ENCODE peak calls at places on chromosomes 13 and 19, in five cellular contexts. D is vagina, Q is transverse colon, C is heart right ventricle, V is cardiac muscle cell. W is an unnamed sample.
A peak's percentile ranks its signal among the peaks of the same experiment; 100 is the strongest.

GRCh38 chr19:18790566-18791314 is at the start of gene COMP:
- DNase-seq in C (no peak), Q (no peak), D (no peak), V (no peak), W (no peak)

GRCh38 chr19:30684613-30685012 is 312.4 kb downstream of the ZNF536 start:
- DNase-seq in C (no peak), V (no peak), Q (no peak), D (no peak), W (no peak)

GRCh38 chr13:96473463-96474157 is 383.7 kb downstream of the HS6ST3 start:
- DNase-seq in D (no peak), V (peak; percentile 3), C (no peak), Q (no peak), W (no peak)

GRCh38 chr13:98396071-98396710 is 180.7 kb downstream of the STK24 start:
- DNase-seq in Q (no peak), D (no peak), C (no peak), V (no peak), W (no peak)

GRCh38 chr19:2976609-2977000 is 759 bp upstream of the TLE6 start:
- DNase-seq in V (peak; percentile 38), C (no peak), Q (no peak), D (no peak), W (no peak)

GRCh38 chr13:98450495-98451167 is 126.3 kb downstream of the STK24 start:
- DNase-seq in Q (no peak), V (peak; percentile 38), C (peak; percentile 60), D (no peak), W (peak; percentile 90)

GRCh38 chr19:17125728-17126677 is 50.4 kb downstream of the MYO9B start:
- DNase-seq in V (no peak), D (no peak), C (peak; percentile 64), Q (peak; percentile 68), W (peak; percentile 85)

GRCh38 chr13:100694722-100695644 is 20.4 kb upstream of the TMTC4 start:
- DNase-seq in D (no peak), Q (peak; percentile 31), V (peak; percentile 71), C (no peak), W (no peak)

GRCh38 chr19:11227201-11227886 is 12.1 kb upstream of the ANGPTL8 start:
- DNase-seq in Q (no peak), C (no peak), D (no peak), V (no peak), W (no peak)

GRCh38 chr19:1406818-1407661 is at the start of gene DAZAP1:
- DNase-seq in D (peak; percentile 98), C (peak; percentile 100), V (peak; percentile 99), Q (peak; percentile 100), W (peak; percentile 99)

GRCh38 chr19:33750587-33751385 is 45.9 kb upstream of the KCTD15 start:
- DNase-seq in D (no peak), C (no peak), Q (no peak), V (no peak), W (no peak)

GRCh38 chr13:97327071-97327470 is 104.9 kb downstream of the MBNL2 start:
- DNase-seq in C (no peak), V (no peak), Q (no peak), D (no peak), W (no peak)

GRCh38 chr19:47094557-47095517 is 18.7 kb downstream of the ZC3H4 start:
- DNase-seq in V (no peak), C (no peak), Q (peak; percentile 66), D (no peak), W (no peak)

GRCh38 chr13:62110079-62110478 is 694.4 kb upstream of the PCDH20 start:
- DNase-seq in Q (no peak), D (no peak), C (no peak), V (no peak), W (no peak)

GRCh38 chr13:95188128-95188527 is 113.1 kb downstream of the ABCC4 start:
- DNase-seq in C (no peak), V (no peak), D (no peak), Q (no peak), W (no peak)

GRCh38 chr13:110017379-110017778 is 231.0 kb upstream of the IRS2 start:
- DNase-seq in Q (no peak), C (no peak), V (no peak), D (no peak), W (no peak)

GRCh38 chr13:37226966-37227365 is 121.5 kb upstream of the CSNK1A1L start:
- DNase-seq in D (no peak), C (no peak), V (no peak), Q (no peak), W (no peak)

GRCh38 chr13:94234766-94235165 is 244.7 kb downstream of the DCT start:
- DNase-seq in D (no peak), Q (no peak), C (no peak), V (no peak), W (no peak)

GRCh38 chr13:49997935-49998334 is 1.1 kb downstream of the TRIM13 start:
- DNase-seq in V (no peak), Q (no peak), C (no peak), D (no peak), W (no peak)

GRCh38 chr13:85771856-85772255 is 27.4 kb downstream of the SLITRK6 start:
- DNase-seq in D (no peak), Q (no peak), C (no peak), V (no peak), W (no peak)

GRCh38 chr13:48429036-48429435 is 16.1 kb upstream of the LPAR6 start:
- DNase-seq in V (no peak), C (no peak), Q (no peak), D (no peak), W (no peak)

GRCh38 chr13:68490594-68490993 is 1260.5 kb upstream of the PCDH9 start:
- DNase-seq in Q (no peak), V (no peak), D (no peak), C (no peak), W (no peak)
- TF ChIP-seq CTCF in Q (no peak), V (no peak), D (no peak), C (no peak), W (no peak)

DNA sequence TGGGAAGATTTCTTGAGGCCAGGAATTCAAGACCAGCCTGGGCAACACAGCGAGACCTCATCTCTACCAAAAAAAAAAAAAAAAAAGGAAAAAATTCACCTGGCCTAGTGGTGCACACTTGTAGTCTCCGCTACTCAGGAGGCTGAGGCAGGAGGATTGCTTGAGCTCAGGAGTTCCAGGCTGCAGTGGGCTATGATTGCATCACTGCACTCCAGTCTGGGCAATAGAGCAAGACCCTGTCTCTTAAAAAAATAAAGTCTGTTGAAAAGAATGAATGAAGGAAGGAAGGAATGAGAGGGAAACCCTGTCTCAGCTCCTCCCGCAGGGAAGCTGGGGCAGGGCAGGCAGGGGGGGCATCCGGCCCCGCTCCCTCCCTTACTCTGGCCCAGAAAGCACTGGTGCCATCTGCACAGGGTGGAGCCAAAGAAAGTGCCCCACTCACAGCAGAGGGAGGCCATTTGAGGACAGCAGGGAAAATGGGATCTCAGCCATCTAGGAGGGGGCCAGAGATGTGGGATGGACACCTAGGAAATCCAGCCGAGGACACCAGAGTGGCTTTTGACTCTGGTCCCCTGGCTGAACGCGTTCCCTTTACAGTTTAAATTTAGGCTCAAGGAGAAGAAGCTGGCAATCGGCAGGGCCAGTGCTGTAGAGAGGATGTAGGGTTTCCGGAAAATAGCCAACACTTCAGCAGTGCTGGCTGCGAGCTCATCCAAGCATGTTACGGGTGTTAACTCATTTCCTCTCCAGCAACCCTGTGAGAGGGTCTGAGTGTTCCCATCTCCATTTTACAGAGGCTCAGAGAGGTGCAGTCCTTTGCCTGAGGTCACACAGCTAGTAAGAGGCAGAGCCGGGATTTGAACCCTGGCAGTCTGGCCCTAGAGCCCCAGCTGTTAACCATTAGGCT is 3.6 kb upstream of the HPN start:
- DNase-seq in Q (no peak), V (no peak), C (no peak), D (no peak), W (peak; percentile 56)
- H3K27ac ChIP-seq in Q (peak overlapping the region; percentile 26), V (no peak overlapping the region), C (peak overlapping the region; percentile 58), D (peak overlapping the region; percentile 21), W (no peak overlapping the region)

DNA sequence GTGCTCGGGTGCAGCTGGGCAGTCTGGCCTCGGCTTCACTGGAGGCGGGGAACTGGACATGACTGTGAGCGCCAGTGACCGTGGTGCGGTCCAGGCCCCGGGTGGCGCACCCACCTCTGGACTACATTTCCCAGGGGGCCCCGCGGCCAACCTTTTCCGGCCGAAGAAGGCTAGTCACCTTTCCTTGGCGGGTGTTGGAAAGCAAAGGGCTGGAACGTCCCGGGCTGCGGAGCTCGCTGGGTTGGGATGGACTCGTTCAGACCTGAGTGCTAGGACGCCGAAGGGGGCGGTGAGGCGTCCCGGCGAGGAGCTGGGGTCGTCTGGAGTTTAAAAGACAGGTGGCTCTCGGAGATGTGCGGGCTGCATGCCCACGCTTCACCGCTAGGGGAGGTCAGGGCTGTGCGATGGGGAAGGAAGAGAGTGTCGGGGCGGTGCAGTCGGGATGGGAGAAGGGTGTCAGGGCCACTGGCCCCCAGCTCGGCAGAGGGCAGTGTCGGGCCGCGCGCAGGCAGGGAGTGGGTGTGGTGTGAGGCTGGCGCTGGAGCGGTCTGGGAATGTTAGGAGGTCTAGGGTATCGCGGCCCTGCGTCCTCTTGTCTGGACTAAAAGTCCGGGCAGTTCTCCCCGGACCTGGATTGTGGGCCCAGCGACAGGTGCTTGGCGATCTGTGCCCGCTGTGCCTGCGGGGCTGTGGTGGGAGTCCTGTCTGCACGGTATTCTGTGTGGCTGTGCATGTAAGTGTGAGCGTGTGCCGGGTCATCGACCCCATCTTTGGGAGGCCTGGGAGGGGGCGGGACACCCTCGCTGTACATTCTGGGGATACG is 57.1 kb downstream of the ZNF568 start:
- DNase-seq in C (peak; percentile 89), D (no peak), Q (peak; percentile 80), V (peak; percentile 76), W (peak; percentile 78)
- TF ChIP-seq CTCF in C (peak; percentile 97), D (peak; percentile 76), Q (peak; percentile 98), V (peak; percentile 80), W (peak; percentile 84)

DNA sequence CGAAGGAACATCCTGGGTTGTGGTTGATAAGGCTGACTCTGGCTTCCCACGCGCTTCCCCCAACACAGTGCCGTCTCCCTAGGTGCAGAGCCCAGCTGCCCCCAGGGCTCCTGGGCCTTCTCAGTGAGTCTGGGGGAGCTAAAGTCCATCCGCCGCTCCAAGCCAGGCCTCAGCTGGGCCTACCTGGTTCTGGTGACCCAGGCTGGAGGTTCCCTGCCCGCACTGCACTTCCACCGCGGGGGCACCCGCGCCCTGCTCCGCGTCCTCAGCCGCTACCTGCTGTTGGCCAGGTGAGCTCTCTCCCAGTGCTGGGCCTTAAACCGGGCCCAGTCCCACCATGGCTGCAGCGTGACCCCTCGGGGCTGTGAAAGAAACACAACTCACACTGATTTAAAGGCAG is 3.7 kb downstream of the TBC1D17 start:
- DNase-seq in C (peak; percentile 9), V (no peak), Q (peak; percentile 6), D (no peak), W (no peak)
- H3K27ac ChIP-seq in C (no peak overlapping the region), V (no peak overlapping the region), Q (no peak overlapping the region), D (no peak overlapping the region), W (no peak overlapping the region)

GRCh38 chr19:7614859-7615741 is 14.2 kb downstream of the XAB2 start:
- DNase-seq in V (no peak), C (no peak), D (no peak), Q (no peak), W (no peak)
- TF ChIP-seq CTCF in V (no peak), C (no peak), D (no peak), Q (no peak), W (no peak)

GRCh38 chr13:45412274-45413049 is 5.7 kb downstream of the SLC25A30 start:
- DNase-seq in D (peak; percentile 47), C (no peak), Q (no peak), V (no peak), W (no peak)

GRCh38 chr13:45410466-45410865 is 7.7 kb downstream of the SLC25A30 start:
- DNase-seq in C (no peak), Q (no peak), D (peak; percentile 44), V (no peak), W (no peak)

GRCh38 chr13:45409993-45410392 is 8.2 kb downstream of the SLC25A30 start:
- DNase-seq in D (peak; percentile 44), Q (no peak), V (no peak), C (no peak), W (no peak)

GRCh38 chr13:45411226-45411625 is 6.9 kb downstream of the SLC25A30 start:
- DNase-seq in D (no peak), Q (no peak), C (no peak), V (no peak), W (no peak)

GRCh38 chr13:45411631-45412030 is 6.5 kb downstream of the SLC25A30 start:
- DNase-seq in D (peak; percentile 1), Q (no peak), C (no peak), V (no peak), W (no peak)
- H3K27ac ChIP-seq in D (no peak overlapping the region), Q (no peak overlapping the region), C (peak overlapping the region; percentile 59), V (peak overlapping the region; percentile 28), W (no peak overlapping the region)

W was measured in tibial artery.